ENCODE peak calls at places on chromosomes 11 and 22, in seven cellular contexts. One of them, this sample, is unnamed.

GRCh38 chr22:20464096-20464614 is 26.5 kb upstream of the SCARF2 start:
- DNase-seq in B cell: peak
- DNase-seq in fibroblast of mammary gland: no peak
- DNase-seq in dermis blood vessel endothelial cell: no peak
- DNase-seq in BE2C: no peak
- DNase-seq in kidney glomerular epithelial cell: no peak
- DNase-seq in activated CD8-positive, alpha-beta memory T cell treated with anti-CD3 and anti-CD28 coated beads for 4 hours: peak
- DNase-seq in this sample: no peak

GRCh38 chr22:20550851-20551744 is 43.7 kb downstream of the MED15 start:
- DNase-seq in BE2C: no peak
- DNase-seq in dermis blood vessel endothelial cell: peak
- DNase-seq in kidney glomerular epithelial cell: peak
- DNase-seq in fibroblast of mammary gland: peak
- DNase-seq in B cell: peak
- DNase-seq in activated CD8-positive, alpha-beta memory T cell treated with anti-CD3 and anti-CD28 coated beads for 4 hours: no peak
- DNase-seq in this sample: no peak

GRCh38 chr11:36724742-36725387 is 126.8 kb upstream of the RAG2 start:
- DNase-seq in BE2C: no peak
- DNase-seq in dermis blood vessel endothelial cell: no peak
- DNase-seq in kidney glomerular epithelial cell: no peak
- DNase-seq in B cell: no peak
- DNase-seq in activated CD8-positive, alpha-beta memory T cell treated with anti-CD3 and anti-CD28 coated beads for 4 hours: no peak
- DNase-seq in fibroblast of mammary gland: no peak
- DNase-seq in this sample: no peak

GRCh38 chr11:61957028-61957770 is 7.0 kb downstream of the BEST1 start:
- DNase-seq in activated CD8-positive, alpha-beta memory T cell treated with anti-CD3 and anti-CD28 coated beads for 4 hours: no peak
- DNase-seq in dermis blood vessel endothelial cell: no peak
- DNase-seq in BE2C: no peak
- DNase-seq in fibroblast of mammary gland: no peak
- DNase-seq in B cell: no peak
- DNase-seq in kidney glomerular epithelial cell: no peak
- DNase-seq in this sample: no peak

GRCh38 chr11:123430736-123431356 is 777 bp downstream of the GRAMD1B start:
- DNase-seq in dermis blood vessel endothelial cell: peak
- DNase-seq in fibroblast of mammary gland: no peak
- DNase-seq in kidney glomerular epithelial cell: peak
- DNase-seq in BE2C: peak
- DNase-seq in B cell: no peak
- DNase-seq in activated CD8-positive, alpha-beta memory T cell treated with anti-CD3 and anti-CD28 coated beads for 4 hours: no peak
- DNase-seq in this sample: peak

GRCh38 chr11:45163956-45164575 is 17.6 kb downstream of the PRDM11 start:
- DNase-seq in B cell: no peak
- DNase-seq in fibroblast of mammary gland: no peak
- DNase-seq in kidney glomerular epithelial cell: no peak
- DNase-seq in activated CD8-positive, alpha-beta memory T cell treated with anti-CD3 and anti-CD28 coated beads for 4 hours: no peak
- DNase-seq in BE2C: no peak
- DNase-seq in dermis blood vessel endothelial cell: peak
- DNase-seq in this sample: no peak

GRCh38 chr11:15750535-15751297 is 605.6 kb downstream of the SOX6 start:
- DNase-seq in kidney glomerular epithelial cell: no peak
- DNase-seq in activated CD8-positive, alpha-beta memory T cell treated with anti-CD3 and anti-CD28 coated beads for 4 hours: no peak
- DNase-seq in B cell: no peak
- DNase-seq in BE2C: peak
- DNase-seq in fibroblast of mammary gland: no peak
- DNase-seq in dermis blood vessel endothelial cell: no peak
- DNase-seq in this sample: no peak

GRCh38 chr11:44403176-44403575 is 93.2 kb upstream of the ALX4 start:
- DNase-seq in activated CD8-positive, alpha-beta memory T cell treated with anti-CD3 and anti-CD28 coated beads for 4 hours: no peak
- DNase-seq in BE2C: no peak
- DNase-seq in B cell: no peak
- DNase-seq in dermis blood vessel endothelial cell: no peak
- DNase-seq in fibroblast of mammary gland: no peak
- DNase-seq in kidney glomerular epithelial cell: no peak
- DNase-seq in this sample: no peak

This sample was measured in Right ventricle myocardium superior.